ENCODE peak calls at places on chromosome 19, in seven cellular contexts. W is PC-3, B is fibroblast of lung, E is trophoblast cell, M is astrocyte, N is mesendoderm, V is neural progenitor cell. X is an unnamed sample.

GRCh38 chr19:56837492-56837891 is 3.0 kb downstream of the PEG3 start:
- DNase-seq in W (peak; percentile 65), B (no peak), E (peak; percentile 73), M (no peak), N (peak; percentile 84), V (no peak), X (peak; percentile 27)

GRCh38 chr19:28495046-28495445 is 717.9 kb downstream of the UQCRFS1 start:
- DNase-seq in W (no peak), B (peak; percentile 50), E (no peak), M (peak; percentile 31), N (no peak), V (no peak), X (no peak)

GRCh38 chr19:35585844-35586243 is at the start of gene PMIS2:
- DNase-seq in W (no peak), B (no peak), E (no peak), M (no peak), N (no peak), V (peak; percentile 38), X (no peak)

GRCh38 chr19:31349160-31349881 is at the start of gene TSHZ3:
- DNase-seq in W (peak; percentile 10), B (peak; percentile 87), E (peak; percentile 29), M (peak; percentile 81), N (peak; percentile 93), V (peak; percentile 83), X (peak; percentile 67)

GRCh38 chr19:21604351-21604926 is 99.0 kb downstream of the ZNF429 start:
- DNase-seq in W (peak; percentile 34), B (peak; percentile 48), E (peak; percentile 55), M (peak; percentile 23), N (peak; percentile 79), V (peak; percentile 7), X (peak; percentile 27)

GRCh38 chr19:10467104-10467706 is 36.0 kb downstream of the KEAP1 start:
- DNase-seq in W (no peak), B (no peak), E (no peak), M (no peak), N (no peak), V (no peak), X (no peak)

GRCh38 chr19:43541920-43542650 is 9.1 kb downstream of the ZNF575 start:
- DNase-seq in W (no peak), B (no peak), E (no peak), M (no peak), N (no peak), V (no peak), X (no peak)

GRCh38 chr19:39983695-39984302 is 12.8 kb downstream of the PSMC4 start:
- DNase-seq in W (no peak), B (no peak), E (no peak), M (no peak), N (no peak), V (no peak), X (no peak)

GRCh38 chr19:11007376-11007775 is 46.5 kb downstream of the SMARCA4 start:
- DNase-seq in W (no peak), B (no peak), E (peak; percentile 88), M (no peak), N (no peak), V (no peak), X (no peak)

GRCh38 chr19:34431681-34432402 is 3.7 kb downstream of the UBA2 start:
- DNase-seq in W (no peak), B (no peak), E (peak; percentile 86), M (no peak), N (no peak), V (no peak), X (no peak)

GRCh38 chr19:34429553-34429952 is 1.4 kb downstream of the UBA2 start:
- DNase-seq in W (no peak), B (no peak), E (no peak), M (no peak), N (no peak), V (no peak), X (no peak)

GRCh38 chr19:34432797-34433196 is 4.6 kb downstream of the UBA2 start:
- DNase-seq in W (no peak), B (no peak), E (no peak), M (no peak), N (peak; percentile 18), V (no peak), X (no peak)

GRCh38 chr19:34428549-34429285 is 536 bp downstream of the UBA2 start:
- DNase-seq in W (peak; percentile 9), B (peak; percentile 40), E (peak; percentile 63), M (peak; percentile 8), N (peak; percentile 36), V (peak; percentile 61), X (no peak)

DNA sequence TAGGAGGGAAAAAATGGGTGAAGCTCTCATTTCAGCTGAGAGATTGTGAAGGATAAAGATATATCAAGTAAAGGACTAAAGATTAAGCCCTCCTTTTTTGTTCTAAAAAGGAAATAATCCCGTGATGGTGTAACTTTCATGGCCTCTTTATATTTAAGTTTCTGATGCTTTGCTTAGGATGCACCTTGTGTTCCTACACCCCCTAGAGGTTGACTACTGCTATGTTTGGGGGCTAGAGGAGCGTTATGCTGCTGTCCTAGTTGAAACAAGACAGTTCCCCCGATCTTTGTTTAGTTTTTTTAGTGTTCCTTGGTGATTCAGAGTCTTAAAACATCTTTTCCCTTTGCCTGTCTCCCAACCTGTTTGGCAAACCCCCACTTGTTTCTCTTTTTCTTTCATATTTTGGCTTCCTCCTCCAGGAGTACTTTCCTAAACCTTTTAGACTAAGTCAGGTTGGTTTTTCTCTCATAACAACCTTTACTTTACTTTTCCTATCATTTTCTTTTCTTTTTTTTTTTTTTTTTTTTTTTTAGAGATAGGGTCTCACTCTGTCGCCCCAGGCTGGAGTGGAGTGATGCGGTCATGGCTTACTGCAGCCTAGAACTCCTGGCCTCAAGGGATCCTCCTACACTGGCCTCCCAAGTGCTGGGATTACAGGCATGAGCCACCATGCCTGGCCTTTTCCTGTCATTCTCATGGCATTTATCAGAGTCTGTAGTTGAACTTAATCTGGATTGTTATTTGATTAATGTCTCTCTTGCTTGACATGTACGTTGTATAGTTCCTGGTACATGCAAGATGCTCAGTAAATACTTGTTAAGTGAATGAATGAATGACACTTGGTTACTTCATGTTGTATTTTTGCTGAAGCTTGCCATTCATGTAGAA is 2.8 kb downstream of the UBA2 start:
- DNase-seq in W (peak; percentile 59), B (peak; percentile 41), E (peak; percentile 69), M (peak; percentile 26), N (peak; percentile 75), V (peak; percentile 66), X (no peak)
- H3K27ac ChIP-seq in W (no peak overlapping the region), B (peak overlapping the region; percentile 61), E (no peak overlapping the region), M (no peak overlapping the region), N (no peak overlapping the region), V (no peak overlapping the region), X (no peak overlapping the region)

GRCh38 chr19:5077209-5077515 is 108.2 kb downstream of the KDM4B start:
- DNase-seq in W (no peak), B (no peak), E (no peak), M (no peak), N (no peak), V (no peak), X (no peak)

GRCh38 chr19:5074830-5075394 is 106.0 kb downstream of the KDM4B start:
- DNase-seq in W (no peak), B (no peak), E (no peak), M (no peak), N (no peak), V (no peak), X (no peak)

GRCh38 chr19:5078179-5078578 is 109.3 kb downstream of the KDM4B start:
- DNase-seq in W (no peak), B (no peak), E (no peak), M (no peak), N (no peak), V (no peak), X (no peak)

GRCh38 chr19:5075603-5076002 is 106.7 kb downstream of the KDM4B start:
- DNase-seq in W (no peak), B (no peak), E (no peak), M (no peak), N (no peak), V (no peak), X (no peak)

GRCh38 chr19:5076440-5077208 is 107.7 kb downstream of the KDM4B start:
- DNase-seq in W (no peak), B (no peak), E (no peak), M (no peak), N (no peak), V (no peak), X (no peak)
- H3K9ac ChIP-seq in W (no peak overlapping the region), B (no peak overlapping the region), E (no peak overlapping the region), M (no peak overlapping the region), N (no peak overlapping the region), V (no peak overlapping the region), X (no peak overlapping the region)

GRCh38 chr19:18502236-18502632 is 19.6 kb downstream of the ELL start:
- DNase-seq in W (no peak), B (no peak), E (no peak), M (no peak), N (no peak), V (no peak), X (no peak)
- H3K27ac ChIP-seq in W (no peak overlapping the region), B (no peak overlapping the region), E (no peak overlapping the region), M (no peak overlapping the region), N (no peak overlapping the region), V (no peak overlapping the region), X (peak overlapping the region; percentile 1)

DNA sequence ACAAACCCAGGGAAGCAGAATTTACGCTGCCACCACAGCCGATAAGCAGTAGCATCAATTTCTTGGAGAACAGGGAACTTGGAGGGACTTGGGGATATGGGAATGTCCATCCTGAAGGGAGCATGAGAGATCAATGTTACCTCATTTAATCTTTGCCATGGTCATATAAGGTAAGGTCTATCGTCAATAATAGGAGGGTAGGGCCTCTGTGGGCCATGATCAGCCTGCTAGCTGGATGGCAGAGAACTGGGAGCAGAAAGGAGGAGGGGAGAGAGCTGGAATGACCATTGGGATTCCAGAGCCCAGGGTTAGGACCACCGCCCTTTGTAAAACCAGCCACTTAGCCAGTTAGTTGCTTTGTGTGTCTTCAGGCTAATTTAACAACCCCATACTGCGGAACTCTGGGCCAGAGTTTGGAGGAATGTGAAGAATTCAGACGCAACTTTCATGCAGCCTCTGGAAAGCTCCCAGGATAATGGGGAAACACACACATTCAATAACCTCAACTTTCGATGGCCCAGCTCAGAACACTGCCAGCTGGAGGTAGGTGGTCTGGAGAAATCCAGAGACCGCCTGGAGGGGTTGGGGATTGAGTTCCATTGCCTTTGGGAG is 40.3 kb downstream of the ZNF557 start:
- DNase-seq in W (no peak), B (peak; percentile 22), E (no peak), M (no peak), N (peak; percentile 78), V (peak; percentile 73), X (no peak)
- H3K9ac ChIP-seq in W (no peak overlapping the region), B (no peak overlapping the region), E (no peak overlapping the region), M (no peak overlapping the region), N (no peak overlapping the region), V (no peak overlapping the region), X (no peak overlapping the region)

GRCh38 chr19:48751835-48752510 is 468 bp downstream of the FUT1 start:
- DNase-seq in W (peak; percentile 20), B (no peak), E (no peak), M (no peak), N (peak; percentile 65), V (peak; percentile 46), X (no peak)
- H3K27ac ChIP-seq in W (peak overlapping the region; percentile 31), B (no peak overlapping the region), E (no peak overlapping the region), M (no peak overlapping the region), N (no peak overlapping the region), V (no peak overlapping the region), X (no peak overlapping the region)

GRCh38 chr19:17953316-17953801 is 13.5 kb upstream of the KCNN1 start:
- DNase-seq in W (no peak), B (no peak), E (no peak), M (no peak), N (no peak), V (no peak), X (no peak)
- H3K9ac ChIP-seq in W (no peak overlapping the region), B (no peak overlapping the region), E (no peak overlapping the region), M (no peak overlapping the region), N (no peak overlapping the region), V (no peak overlapping the region), X (no peak overlapping the region)

X was measured in colonic mucosa.